ENCODE peak calls at places on chromosomes 6 and 20, in four cellular contexts. G, X, H and V are unnamed samples.

GRCh38 chr20:44501448-44501847 is 20.4 kb downstream of the SERINC3 start:
- DNase-seq in H (no peak), X (no peak), G (no peak), V (no peak)

GRCh38 chr20:33558348-33559144 is 68.7 kb downstream of the CBFA2T2 start:
- DNase-seq in G (no peak), X (no peak), H (peak), V (no peak)

GRCh38 chr6:35911871-35912653 is 8.8 kb downstream of the SRPK1 start:
- DNase-seq in H (no peak), G (no peak), X (no peak), V (no peak)

GRCh38 chr6:75609639-75610590 is 8.2 kb downstream of the SENP6 start:
- DNase-seq in X (no peak), H (no peak), G (no peak), V (no peak)

GRCh38 chr6:100194535-100194934 is 200.5 kb upstream of the MCHR2 start:
- DNase-seq in G (no peak), X (no peak), H (no peak), V (no peak)

GRCh38 chr6:38567436-38567835 is 72.3 kb downstream of the BTBD9 start:
- DNase-seq in G (no peak), H (no peak), X (no peak), V (no peak)

GRCh38 chr20:9498322-9498721 is 16.1 kb upstream of the LAMP5 start:
- DNase-seq in X (no peak), H (no peak), G (no peak), V (no peak)

GRCh38 chr6:14280766-14281293 is 163.3 kb downstream of the CD83 start:
- DNase-seq in X (peak), H (no peak), G (no peak), V (no peak)

GRCh38 chr6:149108398-149109100 is 209.0 kb upstream of the TAB2 start:
- DNase-seq in G (no peak), H (no peak), X (no peak), V (no peak)

DNA sequence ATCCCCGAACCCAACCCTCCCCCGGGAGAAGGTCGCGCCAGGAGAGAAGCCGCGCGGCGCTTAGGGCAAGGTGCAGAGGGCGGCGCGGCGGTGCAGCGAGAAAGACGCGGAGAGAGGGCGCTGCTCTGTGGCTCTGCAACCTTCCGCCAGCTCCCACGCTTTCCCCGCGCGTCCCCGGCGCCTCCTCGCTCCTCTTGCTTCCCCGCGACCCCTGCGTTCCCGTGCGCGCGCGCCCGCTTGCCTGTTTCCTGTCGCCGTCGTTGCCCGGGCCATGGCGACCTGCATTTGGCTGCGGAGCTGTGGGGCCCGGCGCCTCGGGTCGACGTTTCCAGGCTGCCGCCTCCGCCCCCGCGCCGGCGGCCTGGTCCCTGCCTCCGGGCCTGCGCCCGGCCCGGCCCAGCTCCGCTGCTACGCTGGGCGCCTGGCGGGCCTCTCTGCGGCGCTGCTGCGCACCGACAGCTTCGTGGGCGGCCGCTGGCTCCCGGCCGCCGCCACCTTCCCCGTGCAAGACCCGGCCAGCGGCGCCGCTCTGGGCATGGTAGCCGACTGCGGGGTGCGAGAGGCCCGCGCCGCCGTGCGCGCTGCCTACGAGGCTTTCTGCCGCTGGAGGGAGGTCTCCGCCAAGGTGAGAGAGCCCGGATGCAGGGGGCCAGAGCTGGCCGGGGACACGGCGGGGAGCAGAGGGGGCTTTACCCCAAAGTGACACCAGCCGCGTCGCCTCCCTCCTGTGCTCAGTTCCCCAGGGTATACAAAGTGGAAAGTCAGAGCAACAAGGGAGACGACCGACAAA is at the start of gene ALDH5A1:
- DNase-seq in H (peak), G (peak), X (peak), V (no peak)
- TF ChIP-seq FOXK2 in H (no peak), G (no peak), X (no peak), V (no peak)

GRCh38 chr6:144449218-144449617 is 164.1 kb downstream of the UTRN start:
- DNase-seq in G (no peak), X (no peak), H (no peak), V (no peak)
- TF ChIP-seq FOXK2 in G (no peak), X (no peak), H (no peak), V (no peak)

GRCh38 chr6:45486739-45487138 is 109.0 kb upstream of the SUPT3H start:
- DNase-seq in H (no peak), X (no peak), G (no peak), V (peak)

GRCh38 chr6:45483021-45483420 is 105.3 kb upstream of the SUPT3H start:
- DNase-seq in H (no peak), X (no peak), G (no peak), V (no peak)

GRCh38 chr6:45479834-45480696 is 102.3 kb upstream of the SUPT3H start:
- DNase-seq in X (no peak), H (no peak), G (no peak), V (no peak)

GRCh38 chr6:45480697-45481415 is 103.1 kb upstream of the SUPT3H start:
- DNase-seq in H (no peak), G (no peak), X (no peak), V (no peak)

DNA sequence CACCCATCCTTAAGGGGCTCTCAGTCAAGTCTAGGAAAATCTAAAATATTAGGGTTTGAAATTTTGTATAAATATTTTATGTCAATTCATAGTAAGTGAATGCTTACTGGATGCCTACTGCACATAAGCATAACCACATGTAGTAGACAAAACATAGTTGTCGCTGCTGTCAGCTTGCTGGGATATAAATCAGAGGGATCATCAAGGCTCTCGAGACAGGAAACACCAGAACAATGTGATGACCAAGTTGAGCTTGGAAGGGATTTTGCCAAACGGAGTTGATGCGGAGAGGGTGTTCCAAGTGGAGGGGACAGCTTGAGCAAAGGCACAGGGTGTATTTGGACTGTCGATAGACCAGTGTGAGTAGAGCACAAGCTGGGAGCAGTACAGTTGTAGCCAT is 105.8 kb upstream of the SUPT3H start:
- DNase-seq in G (no peak), H (no peak), X (no peak), V (no peak)
- TF ChIP-seq FOXK2 in G (no peak), H (no peak), X (no peak), V (no peak)

GRCh38 chr20:64222851-64223525 is 32.6 kb upstream of the PCMTD2 start:
- DNase-seq in G (no peak), X (no peak), H (no peak), V (no peak)

GRCh38 chr20:64225166-64225595 is 30.4 kb upstream of the PCMTD2 start:
- DNase-seq in G (no peak), H (no peak), X (no peak), V (no peak)

GRCh38 chr20:64223526-64224067 is 32.0 kb upstream of the PCMTD2 start:
- DNase-seq in G (peak), H (peak), X (peak), V (no peak)

GRCh38 chr20:64225828-64226598 is 29.5 kb upstream of the PCMTD2 start:
- DNase-seq in G (no peak), X (no peak), H (no peak), V (no peak)

DNA sequence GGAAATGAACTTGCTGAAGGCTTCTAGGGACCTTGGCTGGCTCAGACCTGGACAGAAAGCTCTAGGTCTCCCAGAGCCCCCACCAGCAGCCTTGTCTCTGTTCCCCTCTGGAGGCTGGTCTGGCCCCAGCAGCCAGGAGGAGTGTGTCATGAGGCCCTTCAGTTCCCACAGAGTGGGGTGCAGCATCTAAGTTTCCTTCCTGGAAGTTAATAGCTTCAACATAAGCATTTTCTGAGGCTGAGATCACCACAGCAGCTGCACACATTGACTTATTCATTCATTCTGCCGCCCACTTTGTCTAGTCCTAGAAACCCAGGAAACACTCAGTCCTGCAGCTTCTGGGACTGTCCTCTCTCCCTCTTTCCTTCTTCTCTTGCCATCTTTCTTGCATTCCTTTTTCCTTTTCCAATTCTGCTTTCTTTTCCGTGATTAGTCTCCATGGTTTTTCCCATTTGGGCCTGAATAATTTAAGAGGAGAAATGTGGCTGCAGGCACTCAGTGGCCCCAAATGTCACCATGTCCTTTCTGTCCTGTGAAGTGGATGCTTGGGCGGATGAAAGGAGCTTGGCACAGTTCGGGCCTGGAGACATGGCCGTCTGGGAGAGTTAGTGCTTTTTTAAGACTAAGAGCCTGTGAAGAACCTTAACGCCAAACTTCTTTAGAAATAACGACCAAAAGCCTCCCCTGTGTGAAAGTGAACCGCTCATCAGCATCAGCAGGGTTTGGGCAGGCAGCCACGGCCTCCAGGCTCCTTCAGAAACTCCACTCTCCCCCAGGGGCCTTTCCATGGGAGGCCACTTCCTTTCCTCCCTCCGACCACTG is 31.0 kb upstream of the PCMTD2 start:
- DNase-seq in G (no peak), H (no peak), X (no peak), V (no peak)
- TF ChIP-seq FOXK2 in G (no peak), H (no peak), X (no peak), V (no peak)

DNA sequence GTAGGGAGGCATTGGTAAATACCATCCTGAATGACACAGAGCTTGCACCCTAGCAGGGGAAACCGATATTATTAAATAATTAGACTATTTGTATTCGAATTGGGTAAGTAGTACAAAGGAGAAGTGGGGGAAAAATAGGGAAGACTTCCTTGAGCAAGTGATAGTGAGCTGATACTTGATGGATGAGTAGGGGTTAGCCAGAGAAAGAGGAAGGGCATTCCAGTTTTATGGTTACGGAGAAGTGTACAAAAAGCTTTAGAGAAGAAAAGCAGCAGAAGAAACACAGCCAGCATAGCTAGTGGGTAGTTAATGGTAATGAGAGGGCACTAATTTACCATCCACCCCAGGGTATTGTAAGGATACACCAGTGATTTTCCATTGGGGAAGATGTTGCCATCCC is 1.6 kb downstream of the RIOK1 start:
- DNase-seq in H (no peak), G (no peak), X (no peak), V (no peak)
- TF ChIP-seq FOXK2 in H (no peak), G (no peak), X (no peak), V (no peak)

GRCh38 chr20:57656252-57656820 is 36.1 kb upstream of the ZBP1 start:
- DNase-seq in X (no peak), G (no peak), H (no peak), V (no peak)
- TF ChIP-seq FOXK2 in X (no peak), G (no peak), H (no peak), V (no peak)

GRCh38 chr6:139242457-139243240 is 49.1 kb downstream of the TXLNB start:
- DNase-seq in G (no peak), X (no peak), H (no peak), V (no peak)

GRCh38 chr6:139243531-139243930 is 48.3 kb downstream of the TXLNB start:
- DNase-seq in X (no peak), G (no peak), H (no peak), V (no peak)

GRCh38 chr6:139236105-139236504 is 55.7 kb downstream of the TXLNB start:
- DNase-seq in X (no peak), H (no peak), G (no peak), V (no peak)

GRCh38 chr6:139239137-139239536 is 52.7 kb downstream of the TXLNB start:
- DNase-seq in G (no peak), H (no peak), X (no peak), V (no peak)

GRCh38 chr6:139240161-139241010 is 51.4 kb downstream of the TXLNB start:
- DNase-seq in G (no peak), H (no peak), X (no peak), V (no peak)
- TF ChIP-seq FOXK2 in G (no peak), H (no peak), X (no peak), V (no peak)

GRCh38 chr6:29522241-29522640 is 34.5 kb upstream of the MAS1L start:
- DNase-seq in X (no peak), H (no peak), G (no peak), V (no peak)
- TF ChIP-seq FOXK2 in X (no peak), H (no peak), G (no peak), V (no peak)

GRCh38 chr6:152529364-152529763 is 107.8 kb downstream of the SYNE1 start:
- DNase-seq in G (no peak), X (no peak), H (no peak), V (no peak)
- TF ChIP-seq FOXK2 in G (no peak), X (no peak), H (no peak), V (no peak)